ENCODE peak calls at places on chromosomes 6 and 20, in five cellular contexts. D is psoas muscle, I is progenitor cell of endocrine pancreas, L is fibroblast of the aortic adventitia, C is adrenal gland. U is an unnamed sample.
A peak's percentile ranks its signal among the peaks of the same experiment; 100 is the strongest.

GRCh38 chr6:5997420-5998093 is 9.2 kb downstream of the NRN1 start:
- DNase-seq in D (peak; percentile 56), L (no peak), C (no peak), I (no peak), U (peak; percentile 43)

GRCh38 chr6:128515550-128516513 is 4.6 kb downstream of the PTPRK start:
- DNase-seq in C (no peak), L (peak; percentile 72), D (no peak), I (no peak), U (no peak)

GRCh38 chr6:35522660-35523658 is 10.3 kb upstream of the TULP1 start:
- DNase-seq in I (peak; percentile 81), L (peak; percentile 61), C (peak; percentile 76), D (peak; percentile 88), U (peak; percentile 71)

GRCh38 chr20:23419995-23420901 is 1.0 kb downstream of the NAPB start:
- DNase-seq in I (peak; percentile 35), L (peak; percentile 72), D (peak; percentile 68), C (peak; percentile 66), U (peak; percentile 50)

GRCh38 chr6:126632271-126632670 is 292.4 kb downstream of the CENPW start:
- DNase-seq in D (no peak), I (no peak), C (no peak), L (no peak), U (no peak)

GRCh38 chr20:50305636-50306477 is 115.2 kb downstream of the CEBPB start:
- DNase-seq in I (no peak), L (peak; percentile 49), D (peak; percentile 84), C (no peak), U (no peak)

GRCh38 chr6:34237722-34238506 is 1.2 kb downstream of the HMGA1 start:
- DNase-seq in D (peak; percentile 67), C (peak; percentile 47), I (peak; percentile 67), L (no peak), U (no peak)

GRCh38 chr6:169837529-169838250 is 86.3 kb downstream of the ERMARD start:
- DNase-seq in L (no peak), C (no peak), D (no peak), I (no peak), U (no peak)

GRCh38 chr20:50385733-50386640 is 124.2 kb upstream of the PTPN1 start:
- DNase-seq in L (no peak), D (peak; percentile 51), C (no peak), I (no peak), U (no peak)

GRCh38 chr6:88908598-88909548 is 54.5 kb downstream of the RNGTT start:
- DNase-seq in C (peak; percentile 19), D (no peak), L (no peak), I (no peak), U (no peak)

GRCh38 chr6:109854541-109855308 is 123.4 kb upstream of the GPR6 start:
- DNase-seq in L (no peak), D (no peak), C (no peak), I (no peak), U (no peak)

GRCh38 chr6:27280540-27281000 is 31.5 kb downstream of the POM121L2 start:
- DNase-seq in C (no peak), L (peak; percentile 14), I (no peak), D (no peak), U (no peak)

GRCh38 chr6:4008324-4009047 is 70.5 kb downstream of the FAM217A start:
- DNase-seq in D (no peak), C (no peak), I (no peak), L (peak; percentile 95), U (no peak)

GRCh38 chr6:163367388-163368183 is 46.9 kb upstream of the QKI start:
- DNase-seq in L (no peak), D (no peak), I (no peak), C (no peak), U (no peak)

GRCh38 chr20:62303327-62304226 is 780 bp downstream of the ADRM1 start:
- DNase-seq in L (peak; percentile 7), D (no peak), C (no peak), I (peak; percentile 30), U (no peak)